ENCODE peak calls at places on chromosomes 1 and 21, in six cellular contexts. M is activated CD4-positive, alpha-beta T cell treated with anti-CD3 and anti-CD28 coated beads, Interleukin-2, amount 50 U/mL, for 24 hours; Y is NT2/D1; K is HCT116; R is PC-3; U is cardiac muscle cell. C is an unnamed sample.

GRCh38 chr1:113874017-113874879 is 2.7 kb upstream of the PTPN22 start:
- DNase-seq in M (no peak), Y (peak), K (peak), R (peak), U (no peak), C (peak)

GRCh38 chr21:37367758-37368535 is 1.4 kb downstream of the DYRK1A start:
- DNase-seq in M (peak), Y (no peak), K (no peak), R (peak), U (peak), C (no peak)

GRCh38 chr1:114021665-114022099 is 42.4 kb downstream of the OLFML3 start:
- DNase-seq in M (no peak), Y (no peak), K (no peak), R (no peak), U (peak), C (no peak)

GRCh38 chr1:4307468-4307845 is 347.0 kb upstream of the AJAP1 start:
- DNase-seq in M (no peak), Y (no peak), K (no peak), R (no peak), U (no peak), C (no peak)

GRCh38 chr21:42991992-42992740 is 17.8 kb downstream of the PKNOX1 start:
- DNase-seq in M (no peak), Y (no peak), K (no peak), R (peak), U (peak), C (no peak)

GRCh38 chr21:46294647-46295176 is 8.6 kb downstream of the YBEY start:
- DNase-seq in M (no peak), Y (no peak), K (no peak), R (no peak), U (no peak), C (peak)

GRCh38 chr1:61157420-61157987 is 75.1 kb downstream of the NFIA start:
- DNase-seq in M (no peak), Y (no peak), K (no peak), R (no peak), U (peak), C (no peak)

GRCh38 chr1:246213947-246214346 is 293.1 kb downstream of the SMYD3 start:
- DNase-seq in M (no peak), Y (no peak), K (no peak), R (no peak), U (no peak), C (no peak)

GRCh38 chr1:111420377-111420776 is 7.2 kb downstream of the OVGP1 start:
- DNase-seq in M (no peak), Y (no peak), K (no peak), R (no peak), U (no peak), C (no peak)

GRCh38 chr1:20058531-20058930 is 11.5 kb upstream of the PLA2G5 start:
- DNase-seq in M (no peak), Y (no peak), K (no peak), R (peak), U (no peak), C (no peak)

GRCh38 chr1:91640877-91641526 is 140.4 kb downstream of the CDC7 start:
- DNase-seq in M (no peak), Y (no peak), K (no peak), R (no peak), U (no peak), C (no peak)

GRCh38 chr1:36755313-36756230 is 272.9 kb upstream of the CSF3R start:
- DNase-seq in M (no peak), Y (no peak), K (no peak), R (no peak), U (no peak), C (no peak)

GRCh38 chr1:223531742-223532341 is 133.7 kb downstream of the CAPN8 start:
- DNase-seq in M (no peak), Y (peak), K (peak), R (peak), U (peak), C (peak)

GRCh38 chr1:47482783-47483182 is 44.9 kb downstream of the FOXD2 start:
- DNase-seq in M (no peak), Y (no peak), K (no peak), R (no peak), U (no peak), C (no peak)

GRCh38 chr1:108584320-108584968 is 24.5 kb downstream of the EEIG2 start:
- DNase-seq in M (no peak), Y (no peak), K (no peak), R (peak), U (no peak), C (no peak)

GRCh38 chr1:53754484-53755312 is 15.7 kb upstream of the GLIS1 start:
- DNase-seq in M (no peak), Y (peak), K (peak), R (peak), U (peak), C (peak)

GRCh38 chr1:11488201-11488770 is 9.3 kb downstream of the DISP3 start:
- DNase-seq in M (no peak), Y (no peak), K (no peak), R (no peak), U (no peak), C (no peak)

GRCh38 chr21:43266534-43266933 is 97.7 kb downstream of the CRYAA start:
- DNase-seq in M (no peak), Y (no peak), K (no peak), R (no peak), U (no peak), C (no peak)

GRCh38 chr1:114296413-114296812 is 142.7 kb upstream of the SYT6 start:
- DNase-seq in M (no peak), Y (no peak), K (no peak), R (no peak), U (no peak), C (no peak)

GRCh38 chr1:151958959-151959358 is 34.7 kb downstream of the S100A10 start:
- DNase-seq in M (no peak), Y (no peak), K (no peak), R (no peak), U (no peak), C (no peak)

GRCh38 chr1:1132928-1133750 is 17.2 kb upstream of the C1orf159 start:
- DNase-seq in M (no peak), Y (no peak), K (no peak), R (no peak), U (no peak), C (no peak)

GRCh38 chr1:56409112-56409691 is 170.2 kb downstream of the PLPP3 start:
- DNase-seq in M (no peak), Y (no peak), K (peak), R (peak), U (no peak), C (peak)

GRCh38 chr21:45266518-45267389 is 20.9 kb downstream of the POFUT2 start:
- DNase-seq in M (no peak), Y (no peak), K (no peak), R (no peak), U (no peak), C (no peak)

GRCh38 chr1:226407497-226408284 is at the start of gene PARP1:
- DNase-seq in M (peak), Y (peak), K (peak), R (peak), U (peak), C (peak)

GRCh38 chr1:54569339-54569738 is 21.3 kb downstream of the ACOT11 start:
- DNase-seq in M (no peak), Y (no peak), K (no peak), R (peak), U (no peak), C (no peak)

GRCh38 chr1:21337931-21338567 is 47.8 kb upstream of the ECE1 start:
- DNase-seq in M (no peak), Y (no peak), K (no peak), R (peak), U (no peak), C (no peak)

GRCh38 chr1:100360790-100361232 is 8.5 kb downstream of the CDC14A start:
- DNase-seq in M (no peak), Y (no peak), K (no peak), R (no peak), U (peak), C (peak)